ENCODE peak calls at places on chromosomes 13 and 19, in six cellular contexts. J, Y, Q, S, K and N are unnamed samples.

GRCh38 chr13:34162545-34162936 is 344.6 kb downstream of the RFC3 start:
- DNase-seq in J (no peak), Y (no peak), Q (no peak), S (no peak), K (no peak), N (no peak)

GRCh38 chr19:54795763-54796162 is 7.6 kb upstream of the KIR2DL4 start:
- DNase-seq in J (no peak), Y (no peak), Q (no peak), S (no peak), K (no peak), N (no peak)

GRCh38 chr19:15727724-15728123 is at the start of gene OR10H2:
- DNase-seq in J (no peak), Y (no peak), Q (no peak), S (no peak), K (no peak), N (no peak)

GRCh38 chr19:45638930-45639729 is at the start of gene EML2:
- DNase-seq in J (no peak), Y (peak; percentile 82), Q (peak; percentile 81), S (peak; percentile 55), K (no peak), N (peak; percentile 44)

GRCh38 chr19:47035495-47036232 is 12.8 kb downstream of the TMEM160 start:
- DNase-seq in J (peak; percentile 90), Y (peak; percentile 94), Q (peak; percentile 83), S (peak; percentile 79), K (peak; percentile 82), N (peak; percentile 93)

GRCh38 chr19:48635966-48636858 is 967 bp downstream of the DBP start:
- DNase-seq in J (no peak), Y (peak; percentile 85), Q (no peak), S (peak; percentile 68), K (peak; percentile 69), N (no peak)

GRCh38 chr19:40521276-40521675 is 54.5 kb downstream of the SPTBN4 start:
- DNase-seq in J (no peak), Y (no peak), Q (no peak), S (no peak), K (no peak), N (no peak)

GRCh38 chr19:54137913-54138776 is 583 bp downstream of the CNOT3 start:
- DNase-seq in J (peak; percentile 18), Y (peak; percentile 74), Q (no peak), S (no peak), K (no peak), N (peak; percentile 30)

GRCh38 chr13:110183925-110184324 is 123.0 kb downstream of the COL4A1 start:
- DNase-seq in J (no peak), Y (no peak), Q (no peak), S (no peak), K (no peak), N (no peak)

GRCh38 chr13:74210693-74211393 is 76.6 kb upstream of the KLF12 start:
- DNase-seq in J (no peak), Y (no peak), Q (no peak), S (no peak), K (no peak), N (no peak)

GRCh38 chr19:588758-589692 is 656 bp upstream of the HCN2 start:
- DNase-seq in J (no peak), Y (no peak), Q (no peak), S (no peak), K (no peak), N (no peak)

GRCh38 chr13:19658192-19658591 is 24.7 kb downstream of the MPHOSPH8 start:
- DNase-seq in J (no peak), Y (no peak), Q (no peak), S (no peak), K (no peak), N (no peak)

GRCh38 chr13:108560092-108560491 is 69.3 kb upstream of the MYO16 start:
- DNase-seq in J (no peak), Y (no peak), Q (peak; percentile 3), S (no peak), K (no peak), N (no peak)

GRCh38 chr19:10114651-10115391 is 3.3 kb downstream of the P2RY11 start:
- DNase-seq in J (no peak), Y (peak; percentile 67), Q (no peak), S (no peak), K (no peak), N (no peak)

GRCh38 chr19:45640849-45641273 is 1.7 kb upstream of the EML2 start:
- DNase-seq in J (no peak), Y (peak; percentile 72), Q (no peak), S (no peak), K (no peak), N (no peak)

GRCh38 chr19:29590278-29590677 is 15.8 kb upstream of the POP4 start:
- DNase-seq in J (no peak), Y (no peak), Q (no peak), S (no peak), K (no peak), N (no peak)

GRCh38 chr19:40932008-40932959 is 50.3 kb upstream of the CYP2A7 start:
- DNase-seq in J (no peak), Y (no peak), Q (no peak), S (no peak), K (no peak), N (no peak)

GRCh38 chr13:112852808-112853207 is 116.2 kb upstream of the MCF2L start:
- DNase-seq in J (no peak), Y (no peak), Q (no peak), S (no peak), K (no peak), N (no peak)

GRCh38 chr13:98942997-98943396 is 34.9 kb downstream of the DOCK9 start:
- DNase-seq in J (no peak), Y (no peak), Q (no peak), S (no peak), K (no peak), N (no peak)

GRCh38 chr19:1047696-1048147 is 7.8 kb downstream of the ABCA7 start:
- DNase-seq in J (no peak), Y (no peak), Q (no peak), S (no peak), K (no peak), N (no peak)

GRCh38 chr19:40398417-40399056 is 8.6 kb upstream of the HIPK4 start:
- DNase-seq in J (peak; percentile 25), Y (peak; percentile 84), Q (peak; percentile 58), S (no peak), K (no peak), N (peak; percentile 30)

GRCh38 chr19:31257426-31258130 is 91.7 kb downstream of the TSHZ3 start:
- DNase-seq in J (no peak), Y (no peak), Q (no peak), S (no peak), K (no peak), N (no peak)

GRCh38 chr13:99980201-99981114 is 1.1 kb upstream of the ZIC2 start:
- DNase-seq in J (peak; percentile 25), Y (peak; percentile 74), Q (peak; percentile 62), S (peak; percentile 69), K (no peak), N (peak; percentile 52)

GRCh38 chr13:21227917-21228316 is 51.5 kb downstream of the MRPL57 start:
- DNase-seq in J (no peak), Y (no peak), Q (no peak), S (no peak), K (no peak), N (no peak)

DNA sequence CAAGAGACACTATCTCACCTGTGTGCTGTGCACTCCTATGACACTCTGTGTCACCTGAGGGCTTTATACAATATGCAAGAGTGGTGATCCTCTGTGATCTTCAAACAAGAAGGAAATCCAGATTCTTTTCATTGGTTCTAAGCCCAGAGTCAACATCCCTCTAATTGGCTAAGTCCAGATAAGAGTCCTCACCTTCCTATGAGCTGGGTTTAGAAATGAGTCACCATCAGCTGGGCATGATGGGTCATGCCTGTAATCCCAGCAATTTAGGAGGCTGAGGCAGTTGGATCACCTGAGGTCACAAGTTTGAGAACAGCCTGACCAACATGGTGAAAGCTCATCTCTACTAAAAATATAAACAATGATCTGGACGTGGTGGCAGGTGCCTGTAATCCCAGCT is 144.4 kb downstream of the ZNF675 start:
- DNase-seq in J (no peak), Y (no peak), Q (no peak), S (no peak), K (no peak), N (no peak)
- H3K9me3 ChIP-seq in J (no peaks in the 10 kb centered on the region), Y (no peaks in the 10 kb centered on the region), Q (no peaks in the 10 kb centered on the region), S (no peaks in the 10 kb centered on the region), K (no peaks in the 10 kb centered on the region), N (no peaks in the 10 kb centered on the region)

GRCh38 chr19:6996810-6997209 is 24.4 kb downstream of the MBD3L2B start:
- DNase-seq in J (no peak), Y (no peak), Q (no peak), S (no peak), K (no peak), N (no peak)
- H3K9me3 ChIP-seq in J (no peaks in the 10 kb centered on the region), Y (no peaks in the 10 kb centered on the region), Q (no peaks in the 10 kb centered on the region), S (no peaks in the 10 kb centered on the region), K (no peaks in the 10 kb centered on the region), N (no peaks in the 10 kb centered on the region)

GRCh38 chr19:16914421-16914820 is 25.6 kb downstream of the F2RL3 start:
- DNase-seq in J (no peak), Y (peak; percentile 52), Q (no peak), S (no peak), K (no peak), N (no peak)

GRCh38 chr19:16912780-16913179 is 24.0 kb downstream of the F2RL3 start:
- DNase-seq in J (no peak), Y (peak; percentile 18), Q (no peak), S (no peak), K (no peak), N (no peak)

GRCh38 chr19:16917401-16917800 is 28.6 kb downstream of the F2RL3 start:
- DNase-seq in J (no peak), Y (peak; percentile 41), Q (no peak), S (no peak), K (no peak), N (no peak)

GRCh38 chr19:16915734-16916133 is 26.9 kb downstream of the F2RL3 start:
- DNase-seq in J (no peak), Y (no peak), Q (no peak), S (no peak), K (no peak), N (no peak)

DNA sequence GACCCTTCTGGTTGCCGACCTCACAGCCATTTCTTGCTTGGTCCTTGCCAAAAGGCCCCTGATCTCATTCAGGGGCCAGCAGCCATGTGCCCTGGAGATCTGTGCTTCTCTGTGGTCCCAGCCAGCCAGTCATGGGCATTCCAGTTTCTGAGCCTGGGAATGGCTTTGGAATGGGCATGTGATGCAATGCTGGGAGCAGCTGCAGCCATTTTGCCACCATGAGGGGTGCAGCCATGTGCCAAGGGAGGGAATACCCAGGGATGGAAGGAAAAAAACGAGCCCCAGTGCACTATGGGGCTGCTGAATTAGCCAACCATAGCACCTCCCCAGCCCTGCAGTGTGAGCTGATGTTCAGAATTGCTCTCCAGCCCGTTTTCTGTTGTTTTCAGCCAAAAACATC is 26.3 kb downstream of the F2RL3 start:
- DNase-seq in J (no peak), Y (peak; percentile 35), Q (no peak), S (no peak), K (no peak), N (no peak)
- H3K9me3 ChIP-seq in J (peaks cover 8% of the 10 kb centered on the region), Y (peaks cover 4% of the 10 kb centered on the region), Q (peaks cover 32% of the 10 kb centered on the region), S (no peaks in the 10 kb centered on the region), K (peaks cover 5% of the 10 kb centered on the region), N (peaks cover 3% of the 10 kb centered on the region)

GRCh38 chr19:11905928-11906327 is 18.3 kb downstream of the ZNF69 start:
- DNase-seq in J (no peak), Y (no peak), Q (no peak), S (no peak), K (no peak), N (no peak)
- H3K9me3 ChIP-seq in J (peaks cover 20% of the 10 kb centered on the region), Y (peaks cover 67% of the 10 kb centered on the region), Q (peaks cover 70% of the 10 kb centered on the region), S (peaks cover 11% of the 10 kb centered on the region), K (peaks cover 3% of the 10 kb centered on the region), N (peaks cover 17% of the 10 kb centered on the region)

GRCh38 chr19:53136432-53136831 is 3.7 kb upstream of the ZNF415 start:
- DNase-seq in J (no peak), Y (no peak), Q (no peak), S (no peak), K (no peak), N (no peak)
- H3K9me3 ChIP-seq in J (peaks cover 60% of the 10 kb centered on the region), Y (peaks cover 37% of the 10 kb centered on the region), Q (peaks cover 46% of the 10 kb centered on the region), S (peaks cover 11% of the 10 kb centered on the region), K (no peaks in the 10 kb centered on the region), N (peaks cover 17% of the 10 kb centered on the region)

GRCh38 chr13:48068952-48069351 is 26.0 kb downstream of the MED4 start:
- DNase-seq in J (no peak), Y (no peak), Q (no peak), S (no peak), K (no peak), N (no peak)
- H3K9me3 ChIP-seq in J (no peaks in the 10 kb centered on the region), Y (peaks cover 24% of the 10 kb centered on the region), Q (peaks cover 89% of the 10 kb centered on the region), S (peaks cover 20% of the 10 kb centered on the region), K (no peaks in the 10 kb centered on the region), N (peaks cover 2% of the 10 kb centered on the region)